ENCODE peak calls at places on chromosomes 4 and X, in nine cellular contexts. O is psoas muscle; V is midbrain; W is hypothalamus; R is pulmonary artery endothelial cell; I is T-helper 2 cell treated with Interferon-gamma antibody and Interleukin-4, amounts not matched to agents 5 μg/mL and 100 μg/mL, for 36 hours; J is epithelial cell of prostate; N is activated CD4-positive, alpha-beta T cell treated with anti-CD3 and anti-CD28 coated beads, Interleukin-2, amount 50 U/mL, for 48 hours; B is nucleus accumbens. Y is an unnamed sample.
A peak's percentile ranks its signal among the peaks of the same experiment; 100 is the strongest.

GRCh38 chr4:122758033-122758432 is 25.5 kb downstream of the BBS12 start:
- DNase-seq in O (no peak), V (peak; percentile 39), W (no peak), R (no peak), I (no peak), J (no peak), N (no peak), B (no peak), Y (peak; percentile 38)

GRCh38 chr4:38223306-38223705 is 263.1 kb downstream of the PTTG2 start:
- DNase-seq in O (no peak), V (no peak), W (no peak), R (no peak), I (no peak), J (no peak), N (no peak), B (no peak), Y (no peak)

GRCh38 chrX:46381630-46382029 is 163.6 kb downstream of the ZNF674 start:
- DNase-seq in O (no peak), V (no peak), W (no peak), R (no peak), I (peak; percentile 6), J (no peak), N (peak; percentile 16), B (no peak), Y (no peak)

GRCh38 chr4:128471576-128471975 is 184.0 kb upstream of the PGRMC2 start:
- DNase-seq in O (no peak), V (no peak), W (no peak), R (no peak), I (no peak), J (no peak), N (no peak), B (no peak), Y (no peak)

GRCh38 chr4:94641702-94642560 is 115.8 kb upstream of the BMPR1B start:
- DNase-seq in O (no peak), V (no peak), W (no peak), R (no peak), I (no peak), J (peak; percentile 12), N (no peak), B (no peak), Y (no peak)

GRCh38 chr4:52914051-52914605 is 52.0 kb downstream of the RASL11B start:
- DNase-seq in O (no peak), V (no peak), W (no peak), R (no peak), I (no peak), J (no peak), N (no peak), B (no peak), Y (peak; percentile 52)

GRCh38 chr4:185805979-185806378 is 6.0 kb downstream of the SORBS2 start:
- DNase-seq in O (no peak), V (no peak), W (no peak), R (no peak), I (no peak), J (no peak), N (no peak), B (no peak), Y (no peak)

GRCh38 chr4:155962697-155963096 is 9.0 kb upstream of the CTSO start:
- DNase-seq in O (no peak), V (no peak), W (no peak), R (no peak), I (no peak), J (no peak), N (no peak), B (no peak), Y (no peak)

GRCh38 chr4:14383652-14384051 is 618.6 kb upstream of the CPEB2 start:
- DNase-seq in O (no peak), V (no peak), W (no peak), R (no peak), I (no peak), J (no peak), N (no peak), B (no peak), Y (no peak)

GRCh38 chrX:45750639-45751038 is 550.0 kb upstream of the DIPK2B start:
- DNase-seq in O (no peak), V (no peak), W (no peak), R (no peak), I (no peak), J (no peak), N (no peak), B (no peak), Y (no peak)

GRCh38 chr4:128600996-128601857 is 208.3 kb upstream of the JADE1 start:
- DNase-seq in O (peak; percentile 56), V (peak; percentile 28), W (no peak), R (peak; percentile 76), I (no peak), J (peak; percentile 82), N (no peak), B (no peak), Y (peak; percentile 61)

GRCh38 chrX:104098919-104099318 is 13.4 kb upstream of the ZCCHC18 start:
- DNase-seq in O (no peak), V (no peak), W (no peak), R (no peak), I (no peak), J (no peak), N (no peak), B (no peak), Y (no peak)

GRCh38 chrX:4710618-4711433 is 997.4 kb upstream of the PRKX start:
- DNase-seq in O (no peak), V (no peak), W (no peak), R (no peak), I (no peak), J (peak; percentile 51), N (no peak), B (no peak), Y (no peak)

GRCh38 chrX:136671006-136671610 is 23.1 kb downstream of the CD40LG start:
- DNase-seq in O (no peak), V (no peak), W (no peak), R (no peak), I (no peak), J (no peak), N (no peak), B (no peak), Y (no peak)

GRCh38 chr4:80361329-80361900 is 25.9 kb downstream of the CFAP299 start:
- DNase-seq in O (no peak), V (peak; percentile 49), W (no peak), R (no peak), I (no peak), J (no peak), N (no peak), B (no peak), Y (peak; percentile 40)

GRCh38 chrX:111363741-111364140 is 48.3 kb downstream of the DCX start:
- DNase-seq in O (no peak), V (no peak), W (no peak), R (no peak), I (no peak), J (no peak), N (no peak), B (no peak), Y (no peak)

GRCh38 chr4:138948918-138949317 is 66.7 kb upstream of the NOCT start:
- DNase-seq in O (no peak), V (no peak), W (no peak), R (no peak), I (no peak), J (no peak), N (no peak), B (no peak), Y (no peak)

Y was measured in G401.